ENCODE peak calls at places on chromosome 18, in six cellular contexts. E, L, O, K, S and H are unnamed samples.

GRCh38 chr18:8703181-8703638 is 2.1 kb upstream of the MTCL1 start:
- DNase-seq in L (no peak), K (no peak), S (no peak), O (no peak), E (no peak), H (no peak)

GRCh38 chr18:62881509-62882016 is 166.2 kb downstream of the PHLPP1 start:
- DNase-seq in O (peak), K (no peak), L (peak), S (peak), E (no peak), H (no peak)

GRCh38 chr18:27428120-27428519 is 243.0 kb upstream of the CHST9 start:
- DNase-seq in K (no peak), E (no peak), L (no peak), O (no peak), S (no peak), H (no peak)

GRCh38 chr18:22045221-22045918 is 124.0 kb upstream of the GATA6 start:
- DNase-seq in K (peak), E (no peak), O (no peak), S (no peak), L (no peak), H (no peak)

GRCh38 chr18:4246374-4246773 is 208.7 kb downstream of the DLGAP1 start:
- DNase-seq in L (no peak), K (no peak), E (no peak), O (no peak), S (no peak), H (no peak)

GRCh38 chr18:47754311-47755101 is 176.0 kb downstream of the SMAD2 start:
- DNase-seq in E (no peak), O (no peak), L (peak), S (peak), K (peak), H (no peak)

GRCh38 chr18:79693561-79694205 is 14.1 kb downstream of the CTDP1 start:
- DNase-seq in S (no peak), L (no peak), K (no peak), E (no peak), O (no peak), H (peak)

GRCh38 chr18:59249186-59249774 is 24.0 kb downstream of the RAX start:
- DNase-seq in K (peak), E (no peak), L (peak), S (peak), O (no peak), H (no peak)

DNA sequence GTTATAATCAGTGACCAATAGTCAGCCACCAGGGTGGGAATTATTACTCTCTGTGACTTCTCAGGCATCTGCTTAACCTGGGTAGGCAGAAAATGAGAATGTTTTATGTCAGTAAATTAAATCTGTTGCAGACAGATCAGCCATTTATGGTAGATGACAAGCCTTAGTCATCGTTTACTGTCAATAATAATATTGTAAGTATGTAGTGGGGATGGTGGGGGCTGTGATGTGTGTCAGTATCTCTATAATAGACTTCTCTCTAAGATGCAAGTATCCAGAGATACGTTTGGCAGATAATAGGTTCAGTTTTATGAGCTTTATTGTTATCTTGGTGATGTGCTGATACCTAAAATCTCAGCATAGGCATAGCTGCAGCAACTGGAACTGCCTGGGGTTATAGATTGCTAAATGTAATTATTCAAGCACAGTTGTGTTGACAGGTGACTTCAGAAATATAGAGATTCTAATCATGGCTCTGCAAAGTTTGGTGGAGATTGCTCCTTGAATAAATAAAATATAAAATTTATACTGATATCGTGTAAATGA is 208.0 kb downstream of the SOCS6 start:
- DNase-seq in K (no peak), L (no peak), E (no peak), O (no peak), S (no peak), H (no peak)
- TF ChIP-seq CTCF in K (no peak), L (no peak), E (no peak), O (no peak), S (no peak), H (no peak)

DNA sequence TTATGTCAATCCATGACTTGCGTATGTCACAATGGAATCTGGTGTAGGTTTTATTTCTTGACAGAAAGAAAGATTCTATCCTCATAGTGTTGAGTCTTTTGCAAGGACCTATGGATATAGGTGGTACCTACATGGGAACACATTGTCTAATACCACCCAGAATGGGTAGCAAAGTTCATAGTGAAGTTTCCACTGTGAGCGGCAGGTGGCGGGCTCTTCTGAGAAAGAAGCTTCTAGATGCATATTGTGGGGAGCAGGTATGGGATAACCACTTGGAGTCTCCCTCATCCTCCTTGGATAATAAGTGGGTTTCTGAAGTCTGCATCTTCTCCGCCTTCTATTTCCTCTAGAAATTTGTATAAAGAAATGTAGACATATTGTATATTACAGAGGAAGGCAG is 44.9 kb downstream of the LINC00305 start:
- DNase-seq in L (no peak), E (no peak), O (no peak), K (no peak), S (no peak), H (no peak)
- TF ChIP-seq CTCF in L (no peak), E (no peak), O (no peak), K (no peak), S (peak), H (no peak)

GRCh38 chr18:76821356-76821874 is 942 bp upstream of the ZNF236 start:
- DNase-seq in O (no peak), L (no peak), K (no peak), E (no peak), S (no peak), H (no peak)

GRCh38 chr18:76823166-76823539 is 796 bp downstream of the ZNF236 start:
- DNase-seq in O (no peak), L (no peak), K (peak), E (no peak), S (no peak), H (no peak)

GRCh38 chr18:76822510-76823165 is at the start of gene ZNF236:
- DNase-seq in E (peak), K (peak), S (peak), L (peak), O (peak), H (peak)

GRCh38 chr18:76823574-76823973 is 1.2 kb downstream of the ZNF236 start:
- DNase-seq in O (no peak), L (no peak), S (peak), E (peak), K (peak), H (peak)

GRCh38 chr18:76821875-76822509 is 365 bp upstream of the ZNF236 start:
- DNase-seq in S (peak), O (peak), E (peak), L (peak), K (peak), H (peak)
- TF ChIP-seq CTCF in S (no peak), O (no peak), E (no peak), L (no peak), K (no peak), H (no peak)

DNA sequence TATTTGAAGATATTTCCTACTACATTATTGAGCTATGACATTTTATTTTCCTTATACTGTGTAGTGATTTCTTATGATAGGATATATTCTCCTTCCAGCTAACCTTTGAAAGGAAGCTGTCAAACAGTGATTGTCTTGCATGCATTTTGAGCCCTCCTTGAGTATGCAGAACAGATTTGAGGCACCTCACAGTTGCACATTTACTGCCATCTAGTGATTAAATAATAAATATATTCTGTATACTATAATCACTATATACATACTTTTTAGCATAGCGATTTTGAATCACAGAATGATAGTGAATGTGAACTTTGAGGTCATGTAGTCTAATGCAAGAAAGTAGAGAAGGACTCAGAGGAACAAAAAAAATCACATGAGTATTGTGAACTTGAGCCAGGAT is 268.4 kb upstream of the CDH19 start:
- DNase-seq in S (no peak), O (no peak), L (peak), E (no peak), K (no peak), H (no peak)
- TF ChIP-seq CTCF in S (peak), O (no peak), L (no peak), E (no peak), K (no peak), H (no peak)

GRCh38 chr18:70627100-70627802 is 338.4 kb downstream of the SOCS6 start:
- DNase-seq in O (no peak), K (no peak), S (no peak), E (no peak), L (no peak), H (no peak)
- TF ChIP-seq CTCF in O (no peak), K (no peak), S (no peak), E (no peak), L (no peak), H (no peak)

GRCh38 chr18:10266236-10266585 is 188.2 kb upstream of the APCDD1 start:
- DNase-seq in K (no peak), S (no peak), O (no peak), E (no peak), L (no peak), H (no peak)
- TF ChIP-seq CTCF in K (no peak), S (no peak), O (no peak), E (no peak), L (no peak), H (no peak)

DNA sequence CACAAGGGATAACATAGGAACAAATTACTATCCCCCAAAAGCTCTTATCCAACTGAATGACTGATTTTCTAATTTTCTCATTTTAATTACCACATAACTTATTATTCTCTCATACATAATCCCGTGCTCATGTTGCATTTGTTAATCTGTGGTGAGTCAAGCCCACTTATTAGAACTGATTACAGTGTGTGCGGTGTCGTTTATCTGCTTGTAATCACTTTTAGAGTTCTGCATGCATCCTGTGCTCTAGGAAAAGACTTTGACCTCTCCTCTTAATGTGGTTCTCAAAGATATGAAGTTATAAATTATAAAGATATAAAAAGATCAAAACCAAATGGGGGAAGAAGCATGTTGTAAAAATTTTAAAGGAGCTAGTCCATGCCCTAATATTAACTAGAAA is 29.7 kb downstream of the CNDP1 start:
- DNase-seq in O (no peak), K (no peak), S (no peak), L (no peak), E (no peak), H (no peak)
- TF ChIP-seq CTCF in O (no peak), K (no peak), S (no peak), L (no peak), E (no peak), H (no peak)